ENCODE peak calls at places on chromosomes 3 and 15, in four cellular contexts. X is mesenchymal stem cell, S is neuronal stem cell, Q is IMR-90. D is an unnamed sample.

GRCh38 chr3:186757686-186758220 is 25.6 kb upstream of the EIF4A2 start:
- DNase-seq in X (no peak), S (no peak), Q (no peak), D (peak)

GRCh38 chr3:158792709-158793108 is 9.1 kb upstream of the MFSD1 start:
- DNase-seq in X (peak), S (no peak), Q (peak), D (no peak)

GRCh38 chr3:106333911-106334618 is 465.3 kb upstream of the CBLB start:
- DNase-seq in X (peak), S (no peak), Q (peak), D (no peak)

GRCh38 chr3:31189330-31189729 is 294.9 kb upstream of the GADL1 start:
- DNase-seq in X (no peak), S (no peak), Q (no peak), D (no peak)

GRCh38 chr3:172853911-172854648 is 103.6 kb downstream of the ECT2 start:
- DNase-seq in X (no peak), S (peak), Q (no peak), D (no peak)

GRCh38 chr3:190229632-190230424 is 92.4 kb downstream of the CLDN1 start:
- DNase-seq in X (peak), S (no peak), Q (peak), D (no peak)

GRCh38 chr15:82045179-82045891 is 483 bp downstream of the MEX3B start:
- DNase-seq in X (peak), S (peak), Q (peak), D (peak)

GRCh38 chr3:13727890-13728289 is 152.0 kb downstream of the WNT7A start:
- DNase-seq in X (no peak), S (no peak), Q (no peak), D (no peak)

GRCh38 chr15:52810346-52810745 is 20.2 kb upstream of the ONECUT1 start:
- DNase-seq in X (no peak), S (no peak), Q (no peak), D (no peak)

GRCh38 chr15:50813865-50814264 is 48.4 kb upstream of the SPPL2A start:
- DNase-seq in X (no peak), S (no peak), Q (no peak), D (no peak)

GRCh38 chr15:52730163-52730562 is 51.0 kb upstream of the ATOSA start:
- DNase-seq in X (peak), S (no peak), Q (peak), D (peak)

GRCh38 chr3:192700885-192701284 is 26.5 kb downstream of the FGF12 start:
- DNase-seq in X (no peak), S (no peak), Q (no peak), D (peak)

GRCh38 chr15:63133786-63134185 is 12.1 kb downstream of the LACTB start:
- DNase-seq in X (peak), S (no peak), Q (peak), D (no peak)

GRCh38 chr3:161893972-161894371 is 397.4 kb downstream of the OTOL1 start:
- DNase-seq in X (peak), S (no peak), Q (peak), D (no peak)

GRCh38 chr3:105538483-105538882 is 171.8 kb downstream of the ALCAM start:
- DNase-seq in X (peak), S (no peak), Q (no peak), D (no peak)

GRCh38 chr3:15932348-15933300 is 134.8 kb upstream of the ANKRD28 start:
- DNase-seq in X (peak), S (no peak), Q (peak), D (no peak)

GRCh38 chr3:50525987-50526386 is 22.6 kb upstream of the CACNA2D2 start:
- DNase-seq in X (peak), S (no peak), Q (peak), D (peak)

GRCh38 chr15:66670698-66671580 is 31.1 kb upstream of the SMAD6 start:
- DNase-seq in X (no peak), S (no peak), Q (no peak), D (peak)

GRCh38 chr3:124760601-124761000 is 30.3 kb downstream of the UMPS start:
- DNase-seq in X (peak), S (no peak), Q (peak), D (peak)

GRCh38 chr3:16884084-16884747 is 539 bp upstream of the PLCL2 start:
- DNase-seq in X (peak), S (peak), Q (peak), D (peak)

GRCh38 chr3:56916697-56917336 is 115.1 kb upstream of the ARHGEF3 start:
- DNase-seq in X (no peak), S (no peak), Q (no peak), D (no peak)

GRCh38 chr3:70386043-70386442 is 73.6 kb upstream of the MDFIC2 start:
- DNase-seq in X (no peak), S (no peak), Q (no peak), D (peak)

GRCh38 chr3:97901327-97902295 is 70.6 kb downstream of the RIOX2 start:
- DNase-seq in X (peak), S (no peak), Q (no peak), D (no peak)

GRCh38 chr3:132911741-132912415 is 126.3 kb upstream of the TMEM108 start:
- DNase-seq in X (no peak), S (no peak), Q (no peak), D (no peak)

GRCh38 chr15:67331676-67332075 is 77.1 kb downstream of the IQCH start:
- DNase-seq in X (no peak), S (no peak), Q (peak), D (no peak)

GRCh38 chr3:85821130-85821756 is 862.5 kb downstream of the CADM2 start:
- DNase-seq in X (no peak), S (peak), Q (no peak), D (peak)

GRCh38 chr3:160801386-160802118 is 45.5 kb downstream of the PPM1L start:
- DNase-seq in X (peak), S (no peak), Q (peak), D (no peak)

GRCh38 chr15:65289261-65289854 is 2.7 kb upstream of the PARP16 start:
- DNase-seq in X (no peak), S (no peak), Q (no peak), D (peak)
- H2BK120ac ChIP-seq in X (no peak), S (no peak), Q (no peak), D (no peak)

GRCh38 chr15:72086920-72087648 is 30.9 kb downstream of the MYO9A start:
- DNase-seq in X (no peak), S (no peak), Q (no peak), D (no peak)

GRCh38 chr15:72092011-72092410 is 25.9 kb downstream of the MYO9A start:
- DNase-seq in X (no peak), S (no peak), Q (no peak), D (no peak)

GRCh38 chr15:72082176-72082575 is 35.8 kb downstream of the MYO9A start:
- DNase-seq in X (no peak), S (no peak), Q (no peak), D (no peak)

DNA sequence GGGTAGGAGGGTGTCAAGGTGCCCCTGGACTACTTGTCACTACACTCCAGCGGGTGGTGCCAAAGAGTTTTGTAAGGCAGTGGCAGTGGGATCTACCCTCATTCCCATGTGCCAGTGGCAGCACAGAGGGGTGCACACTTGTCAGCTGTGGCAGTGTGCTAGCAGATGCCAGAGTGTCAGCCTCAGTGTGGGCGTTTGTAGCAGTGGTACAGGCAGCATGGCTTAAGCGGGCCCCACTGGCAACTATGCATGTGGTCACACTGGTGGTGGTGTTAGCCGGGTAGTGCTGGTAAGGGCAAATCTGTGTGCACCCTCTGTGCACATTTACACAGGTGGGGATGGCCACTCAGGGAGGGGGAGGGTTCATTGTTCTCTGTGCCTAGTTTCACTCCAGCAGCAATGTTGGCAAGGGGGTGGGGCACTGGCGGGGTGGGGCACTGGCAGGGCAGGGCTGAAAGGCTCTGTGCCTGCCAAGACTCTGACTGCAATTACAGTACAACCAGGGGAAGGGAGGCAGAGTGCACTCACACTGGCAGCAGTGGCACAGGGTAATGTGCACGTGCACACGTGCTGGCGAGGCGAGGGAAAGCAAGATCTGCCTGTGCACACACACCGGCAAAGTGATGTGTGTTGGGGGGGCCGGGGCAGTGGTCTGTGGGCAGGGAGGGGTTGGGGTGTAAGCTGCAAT is 31.8 kb downstream of the MYO9A start:
- DNase-seq in X (no peak), S (no peak), Q (no peak), D (no peak)
- H2BK5ac ChIP-seq in X (no peak), S (no peak), Q (no peak), D (no peak)

GRCh38 chr3:37494206-37494605 is 319.8 kb upstream of the LRRFIP2 start:
- DNase-seq in X (no peak), S (no peak), Q (no peak), D (no peak)
- H2AK5ac ChIP-seq in X (no peak), S (no peak), Q (no peak), D (no peak)

GRCh38 chr15:78012643-78013077 is 64.9 kb downstream of the TBC1D2B start:
- DNase-seq in X (no peak), S (no peak), Q (no peak), D (no peak)

GRCh38 chr15:78006567-78007205 is 70.8 kb downstream of the TBC1D2B start:
- DNase-seq in X (no peak), S (no peak), Q (no peak), D (no peak)

GRCh38 chr15:78007211-78007956 is 70.1 kb downstream of the TBC1D2B start:
- DNase-seq in X (no peak), S (no peak), Q (no peak), D (no peak)

GRCh38 chr15:78007965-78008886 is 69.3 kb downstream of the TBC1D2B start:
- DNase-seq in X (no peak), S (no peak), Q (peak), D (no peak)

DNA sequence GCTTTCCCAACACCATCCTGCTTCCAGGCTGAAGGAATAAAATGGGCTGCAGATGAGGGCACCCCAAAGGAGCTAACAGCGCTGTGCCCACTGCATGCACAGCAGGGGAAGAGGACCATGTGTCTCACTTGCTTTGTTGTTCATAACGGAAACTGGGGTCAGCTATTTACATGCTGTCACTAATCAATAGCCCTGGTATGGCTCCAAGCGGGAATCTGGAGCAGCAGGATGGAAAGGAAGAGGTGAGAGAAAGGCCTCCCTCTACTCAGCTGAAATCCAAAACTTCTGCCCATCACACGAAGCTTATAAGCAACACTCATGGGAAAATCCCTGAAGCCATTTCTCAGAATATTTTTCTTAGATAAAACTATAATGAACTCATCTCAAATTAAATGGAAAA is 67.4 kb downstream of the TBC1D2B start:
- DNase-seq in X (no peak), S (no peak), Q (no peak), D (no peak)
- H2BK120ac ChIP-seq in X (no peak), S (no peak), Q (no peak), D (no peak)